ENCODE peak calls at places on chromosome 13, in nine cellular contexts. One of them, this sample, is unnamed.

GRCh38 chr13:44141725-44142539 is 231.7 kb upstream of the SERP2 start:
- DNase-seq in heart left ventricle: peak; percentile 98
- DNase-seq in lung: peak; percentile 99
- DNase-seq in left lung: peak; percentile 99
- DNase-seq in IMR-90: peak; percentile 90
- DNase-seq in Peyer's patch: peak; percentile 98
- DNase-seq in vagina: peak; percentile 98
- DNase-seq in DND-41: peak; percentile 93
- DNase-seq in PC-3: peak; percentile 93
- DNase-seq in this sample: peak; percentile 54

GRCh38 chr13:25874907-25875306 is 176.9 kb downstream of the SHISA2 start:
- DNase-seq in heart left ventricle: no peak
- DNase-seq in left lung: no peak
- DNase-seq in lung: no peak
- DNase-seq in DND-41: peak; percentile 97
- DNase-seq in Peyer's patch: peak; percentile 77
- DNase-seq in vagina: no peak
- DNase-seq in IMR-90: no peak
- DNase-seq in PC-3: no peak
- DNase-seq in this sample: no peak

GRCh38 chr13:105050696-105051095 is 1484.8 kb downstream of the EFNB2 start:
- DNase-seq in PC-3: no peak
- DNase-seq in DND-41: no peak
- DNase-seq in vagina: no peak
- DNase-seq in lung: no peak
- DNase-seq in IMR-90: peak; percentile 4
- DNase-seq in left lung: no peak
- DNase-seq in heart left ventricle: no peak
- DNase-seq in Peyer's patch: no peak
- DNase-seq in this sample: no peak

GRCh38 chr13:44814836-44815235 is 174.4 kb downstream of the NUFIP1 start:
- DNase-seq in IMR-90: no peak
- DNase-seq in PC-3: no peak
- DNase-seq in Peyer's patch: no peak
- DNase-seq in lung: no peak
- DNase-seq in heart left ventricle: no peak
- DNase-seq in left lung: no peak
- DNase-seq in DND-41: no peak
- DNase-seq in vagina: no peak
- DNase-seq in this sample: no peak

GRCh38 chr13:48194392-48194754 is 38.6 kb upstream of the ITM2B start:
- DNase-seq in DND-41: no peak
- DNase-seq in IMR-90: no peak
- DNase-seq in vagina: no peak
- DNase-seq in heart left ventricle: no peak
- DNase-seq in left lung: no peak
- DNase-seq in Peyer's patch: no peak
- DNase-seq in PC-3: peak; percentile 30
- DNase-seq in lung: no peak
- DNase-seq in this sample: no peak

GRCh38 chr13:75635101-75635620 is 969 bp upstream of the LMO7 start:
- DNase-seq in heart left ventricle: no peak
- DNase-seq in left lung: no peak
- DNase-seq in lung: no peak
- DNase-seq in DND-41: no peak
- DNase-seq in IMR-90: no peak
- DNase-seq in vagina: no peak
- DNase-seq in PC-3: no peak
- DNase-seq in Peyer's patch: no peak
- DNase-seq in this sample: no peak

GRCh38 chr13:20921572-20921971 is 19.0 kb upstream of the XPO4 start:
- DNase-seq in DND-41: no peak
- DNase-seq in left lung: no peak
- DNase-seq in Peyer's patch: no peak
- DNase-seq in IMR-90: no peak
- DNase-seq in lung: no peak
- DNase-seq in vagina: no peak
- DNase-seq in heart left ventricle: no peak
- DNase-seq in PC-3: no peak
- DNase-seq in this sample: no peak

GRCh38 chr13:22175211-22175610 is 504.3 kb downstream of the FGF9 start:
- DNase-seq in heart left ventricle: no peak
- DNase-seq in left lung: no peak
- DNase-seq in PC-3: no peak
- DNase-seq in IMR-90: no peak
- DNase-seq in vagina: no peak
- DNase-seq in DND-41: no peak
- DNase-seq in Peyer's patch: no peak
- DNase-seq in lung: no peak
- DNase-seq in this sample: no peak

GRCh38 chr13:33931397-33931987 is 113.5 kb downstream of the RFC3 start:
- DNase-seq in left lung: no peak
- DNase-seq in lung: no peak
- DNase-seq in IMR-90: peak; percentile 53
- DNase-seq in vagina: no peak
- DNase-seq in heart left ventricle: no peak
- DNase-seq in Peyer's patch: no peak
- DNase-seq in DND-41: peak; percentile 13
- DNase-seq in PC-3: peak; percentile 75
- DNase-seq in this sample: no peak

GRCh38 chr13:21897140-21897539 is 226.3 kb downstream of the FGF9 start:
- DNase-seq in Peyer's patch: no peak
- DNase-seq in heart left ventricle: no peak
- DNase-seq in lung: no peak
- DNase-seq in left lung: no peak
- DNase-seq in DND-41: no peak
- DNase-seq in PC-3: no peak
- DNase-seq in IMR-90: no peak
- DNase-seq in vagina: no peak
- DNase-seq in this sample: no peak

GRCh38 chr13:53075356-53076041 is 46.9 kb downstream of the OLFM4 start:
- DNase-seq in Peyer's patch: no peak
- DNase-seq in vagina: no peak
- DNase-seq in IMR-90: no peak
- DNase-seq in DND-41: no peak
- DNase-seq in left lung: no peak
- DNase-seq in heart left ventricle: no peak
- DNase-seq in PC-3: no peak
- DNase-seq in lung: no peak
- DNase-seq in this sample: no peak

GRCh38 chr13:59178344-59178743 is 985.4 kb downstream of the DIAPH3 start:
- DNase-seq in PC-3: peak; percentile 2
- DNase-seq in Peyer's patch: no peak
- DNase-seq in lung: no peak
- DNase-seq in vagina: no peak
- DNase-seq in IMR-90: peak; percentile 3
- DNase-seq in DND-41: no peak
- DNase-seq in left lung: no peak
- DNase-seq in heart left ventricle: no peak
- DNase-seq in this sample: no peak

GRCh38 chr13:86870388-86870966 is 800.7 kb upstream of the SLITRK5 start:
- DNase-seq in vagina: no peak
- DNase-seq in IMR-90: peak; percentile 43
- DNase-seq in lung: no peak
- DNase-seq in DND-41: no peak
- DNase-seq in Peyer's patch: no peak
- DNase-seq in heart left ventricle: no peak
- DNase-seq in left lung: no peak
- DNase-seq in PC-3: peak; percentile 38
- DNase-seq in this sample: no peak

GRCh38 chr13:100513987-100514670 is 74.5 kb downstream of the GGACT start:
- DNase-seq in lung: no peak
- DNase-seq in vagina: no peak
- DNase-seq in heart left ventricle: no peak
- DNase-seq in IMR-90: no peak
- DNase-seq in Peyer's patch: no peak
- DNase-seq in left lung: no peak
- DNase-seq in PC-3: peak; percentile 9
- DNase-seq in DND-41: no peak
- DNase-seq in this sample: no peak

GRCh38 chr13:113769881-113770280 is 10.9 kb downstream of the TMEM255B start:
- DNase-seq in IMR-90: no peak
- DNase-seq in PC-3: no peak
- DNase-seq in DND-41: no peak
- DNase-seq in lung: no peak
- DNase-seq in Peyer's patch: peak; percentile 37
- DNase-seq in heart left ventricle: no peak
- DNase-seq in vagina: no peak
- DNase-seq in left lung: no peak
- DNase-seq in this sample: no peak

GRCh38 chr13:112115403-112116091 is 48.6 kb downstream of the SOX1 start:
- DNase-seq in vagina: no peak
- DNase-seq in heart left ventricle: no peak
- DNase-seq in PC-3: no peak
- DNase-seq in lung: no peak
- DNase-seq in DND-41: no peak
- DNase-seq in IMR-90: no peak
- DNase-seq in Peyer's patch: no peak
- DNase-seq in left lung: no peak
- DNase-seq in this sample: no peak

GRCh38 chr13:95485045-95485517 is 67.4 kb upstream of the CLDN10 start:
- DNase-seq in Peyer's patch: no peak
- DNase-seq in PC-3: peak; percentile 27
- DNase-seq in IMR-90: peak; percentile 42
- DNase-seq in lung: no peak
- DNase-seq in DND-41: no peak
- DNase-seq in heart left ventricle: no peak
- DNase-seq in left lung: no peak
- DNase-seq in vagina: no peak
- DNase-seq in this sample: no peak

GRCh38 chr13:98026457-98026857 is 73.0 kb downstream of the IPO5 start:
- DNase-seq in vagina: no peak
- DNase-seq in PC-3: no peak
- DNase-seq in heart left ventricle: no peak
- DNase-seq in lung: no peak
- DNase-seq in Peyer's patch: no peak
- DNase-seq in IMR-90: peak; percentile 40
- DNase-seq in DND-41: no peak
- DNase-seq in left lung: no peak
- DNase-seq in this sample: no peak

GRCh38 chr13:102868366-102868936 is 22.6 kb downstream of the ERCC5 start:
- DNase-seq in IMR-90: peak; percentile 35
- DNase-seq in left lung: no peak
- DNase-seq in DND-41: no peak
- DNase-seq in Peyer's patch: no peak
- DNase-seq in lung: no peak
- DNase-seq in vagina: no peak
- DNase-seq in PC-3: no peak
- DNase-seq in heart left ventricle: no peak
- DNase-seq in this sample: no peak
- H3K4me1 ChIP-seq in IMR-90: peaks cover 4% of the 10 kb centered on the region
- H3K4me1 ChIP-seq in left lung: no peaks in the 10 kb centered on the region
- H3K4me1 ChIP-seq in DND-41: no peaks in the 10 kb centered on the region
- H3K4me1 ChIP-seq in Peyer's patch: no peaks in the 10 kb centered on the region
- H3K4me1 ChIP-seq in lung: peaks cover 3% of the 10 kb centered on the region
- H3K4me1 ChIP-seq in vagina: peaks cover 13% of the 10 kb centered on the region
- H3K4me1 ChIP-seq in PC-3: peaks cover 8% of the 10 kb centered on the region
- H3K4me1 ChIP-seq in heart left ventricle: peaks cover 13% of the 10 kb centered on the region
- H3K4me1 ChIP-seq in this sample: no peaks in the 10 kb centered on the region

GRCh38 chr13:27979001-27979643 is 9.4 kb downstream of the URAD start:
- DNase-seq in heart left ventricle: no peak
- DNase-seq in vagina: no peak
- DNase-seq in lung: no peak
- DNase-seq in Peyer's patch: peak; percentile 46
- DNase-seq in DND-41: no peak
- DNase-seq in left lung: no peak
- DNase-seq in PC-3: no peak
- DNase-seq in IMR-90: no peak
- DNase-seq in this sample: no peak

GRCh38 chr13:27979765-27980279 is 8.7 kb downstream of the URAD start:
- DNase-seq in DND-41: no peak
- DNase-seq in left lung: no peak
- DNase-seq in Peyer's patch: peak; percentile 45
- DNase-seq in PC-3: no peak
- DNase-seq in IMR-90: no peak
- DNase-seq in vagina: no peak
- DNase-seq in heart left ventricle: no peak
- DNase-seq in lung: no peak
- DNase-seq in this sample: no peak

GRCh38 chr13:27977476-27978300 is 8.6 kb upstream of the CDX2 start:
- DNase-seq in IMR-90: no peak
- DNase-seq in left lung: no peak
- DNase-seq in vagina: no peak
- DNase-seq in heart left ventricle: no peak
- DNase-seq in PC-3: no peak
- DNase-seq in DND-41: no peak
- DNase-seq in lung: no peak
- DNase-seq in Peyer's patch: peak; percentile 46
- DNase-seq in this sample: no peak

GRCh38 chr13:27976362-27977177 is 7.5 kb upstream of the CDX2 start:
- DNase-seq in PC-3: no peak
- DNase-seq in DND-41: no peak
- DNase-seq in lung: no peak
- DNase-seq in left lung: no peak
- DNase-seq in Peyer's patch: peak; percentile 57
- DNase-seq in IMR-90: no peak
- DNase-seq in heart left ventricle: no peak
- DNase-seq in vagina: no peak
- DNase-seq in this sample: no peak

GRCh38 chr13:27978301-27978968 is 9.3 kb upstream of the CDX2 start:
- DNase-seq in DND-41: no peak
- DNase-seq in left lung: no peak
- DNase-seq in Peyer's patch: peak; percentile 87
- DNase-seq in vagina: no peak
- DNase-seq in heart left ventricle: no peak
- DNase-seq in PC-3: no peak
- DNase-seq in IMR-90: no peak
- DNase-seq in lung: no peak
- DNase-seq in this sample: no peak
- H3K4me3 ChIP-seq in DND-41: no peak overlapping the region
- H3K4me3 ChIP-seq in left lung: no peak overlapping the region
- H3K4me3 ChIP-seq in Peyer's patch: peak overlapping the region; percentile 60
- H3K4me3 ChIP-seq in vagina: no peak overlapping the region
- H3K4me3 ChIP-seq in heart left ventricle: peak overlapping the region; percentile 20
- H3K4me3 ChIP-seq in PC-3: no peak overlapping the region
- H3K4me3 ChIP-seq in IMR-90: no peak overlapping the region
- H3K4me3 ChIP-seq in lung: no peak overlapping the region
- H3K4me3 ChIP-seq in this sample: peak overlapping the region; percentile 5

GRCh38 chr13:99159331-99160061 is 41.2 kb upstream of the UBAC2 start:
- DNase-seq in PC-3: no peak
- DNase-seq in vagina: no peak
- DNase-seq in lung: no peak
- DNase-seq in IMR-90: no peak
- DNase-seq in heart left ventricle: no peak
- DNase-seq in left lung: no peak
- DNase-seq in DND-41: no peak
- DNase-seq in Peyer's patch: no peak
- DNase-seq in this sample: no peak
- H3K27ac ChIP-seq in PC-3: no peak overlapping the region
- H3K27ac ChIP-seq in vagina: no peak overlapping the region
- H3K27ac ChIP-seq in lung: no peak overlapping the region
- H3K27ac ChIP-seq in IMR-90: no peak overlapping the region
- H3K27ac ChIP-seq in heart left ventricle: no peak overlapping the region
- H3K27ac ChIP-seq in left lung: no peak overlapping the region
- H3K27ac ChIP-seq in DND-41: no peak overlapping the region
- H3K27ac ChIP-seq in Peyer's patch: no peak overlapping the region
- H3K27ac ChIP-seq in this sample: no peak overlapping the region

GRCh38 chr13:39567569-39567968 is 35.4 kb downstream of the LHFPL6 start:
- DNase-seq in Peyer's patch: no peak
- DNase-seq in left lung: no peak
- DNase-seq in IMR-90: no peak
- DNase-seq in vagina: no peak
- DNase-seq in heart left ventricle: no peak
- DNase-seq in DND-41: no peak
- DNase-seq in lung: no peak
- DNase-seq in PC-3: peak; percentile 16
- DNase-seq in this sample: no peak
- H3K4me1 ChIP-seq in Peyer's patch: no peaks in the 10 kb centered on the region
- H3K4me1 ChIP-seq in left lung: no peaks in the 10 kb centered on the region
- H3K4me1 ChIP-seq in IMR-90: peaks cover 12% of the 10 kb centered on the region
- H3K4me1 ChIP-seq in vagina: no peaks in the 10 kb centered on the region
- H3K4me1 ChIP-seq in heart left ventricle: peaks cover 57% of the 10 kb centered on the region
- H3K4me1 ChIP-seq in DND-41: no peaks in the 10 kb centered on the region
- H3K4me1 ChIP-seq in lung: peaks cover 2% of the 10 kb centered on the region
- H3K4me1 ChIP-seq in PC-3: peaks cover 44% of the 10 kb centered on the region
- H3K4me1 ChIP-seq in this sample: no peaks in the 10 kb centered on the region